ENCODE peak calls at places on chromosomes 3 and 15, in seven cellular contexts. D, H, L, F, S, E and W are unnamed samples.

GRCh38 chr3:40191850-40192448 is 117.6 kb upstream of the EIF1B start:
- DNase-seq in D (peak; percentile 16), H (peak; percentile 6), L (peak; percentile 54), F (peak; percentile 59), S (no peak), E (peak; percentile 22), W (peak; percentile 92)

GRCh38 chr3:88775026-88775690 is 332.3 kb upstream of the EPHA3 start:
- DNase-seq in D (no peak), H (no peak), L (no peak), F (no peak), S (no peak), E (no peak), W (no peak)

GRCh38 chr15:59074607-59075006 is 30.3 kb upstream of the CCNB2 start:
- DNase-seq in D (no peak), H (no peak), L (no peak), F (no peak), S (no peak), E (no peak), W (no peak)

GRCh38 chr15:74430510-74430951 is 3.2 kb downstream of the SEMA7A start:
- DNase-seq in D (no peak), H (no peak), L (no peak), F (no peak), S (no peak), E (no peak), W (no peak)

GRCh38 chr15:81886080-81886479 is 159.7 kb downstream of the MEX3B start:
- DNase-seq in D (no peak), H (no peak), L (no peak), F (no peak), S (no peak), E (no peak), W (peak; percentile 47)

GRCh38 chr3:133944641-133945441 is 49.2 kb upstream of the RAB6B start:
- DNase-seq in D (no peak), H (peak; percentile 93), L (peak; percentile 61), F (no peak), S (no peak), E (no peak), W (no peak)

GRCh38 chr3:39109086-39109485 is 1.6 kb downstream of the TTC21A start:
- DNase-seq in D (no peak), H (no peak), L (no peak), F (no peak), S (no peak), E (no peak), W (no peak)

GRCh38 chr3:165919284-165919683 is 82.1 kb upstream of the BCHE start:
- DNase-seq in D (no peak), H (no peak), L (no peak), F (no peak), S (no peak), E (no peak), W (no peak)

GRCh38 chr15:98000249-98001203 is 40.0 kb downstream of the ARRDC4 start:
- DNase-seq in D (no peak), H (peak; percentile 92), L (no peak), F (no peak), S (no peak), E (no peak), W (no peak)

GRCh38 chr3:167872032-167872431 is 136.5 kb downstream of the SERPINI1 start:
- DNase-seq in D (no peak), H (no peak), L (no peak), F (no peak), S (no peak), E (no peak), W (no peak)

GRCh38 chr15:65082303-65082958 is 5.9 kb downstream of the KBTBD13 start:
- DNase-seq in D (no peak), H (no peak), L (no peak), F (no peak), S (no peak), E (no peak), W (no peak)

GRCh38 chr15:69973102-69973714 is 124.5 kb downstream of the TLE3 start:
- DNase-seq in D (no peak), H (peak; percentile 33), L (peak; percentile 28), F (no peak), S (no peak), E (peak; percentile 20), W (no peak)

GRCh38 chr15:60584355-60585023 is 105.5 kb upstream of the ICE2 start:
- DNase-seq in D (no peak), H (no peak), L (no peak), F (no peak), S (no peak), E (no peak), W (no peak)